ENCODE peak calls at places on chromosome 21, in six cellular contexts. A is mucosa of descending colon, X is endothelial cell, Q is GM23338, B is foreskin fibroblast, W is HFFc6. P is an unnamed sample.

GRCh38 chr21:36155603-36156338 is 853 bp upstream of the DOP1B start:
- DNase-seq in A (peak; percentile 84), B (no peak), Q (peak; percentile 49), W (no peak), X (no peak), P (no peak)

GRCh38 chr21:33452362-33452761 is 27.4 kb downstream of the TMEM50B start:
- DNase-seq in A (no peak), W (no peak), X (no peak), B (no peak), Q (no peak), P (no peak)

GRCh38 chr21:32733356-32733755 is 5.5 kb upstream of the SYNJ1 start:
- DNase-seq in A (no peak), X (no peak), W (no peak), Q (no peak), B (no peak), P (no peak)

GRCh38 chr21:25710550-25710949 is 24.2 kb downstream of the ATP5PF start:
- DNase-seq in W (no peak), B (no peak), X (no peak), A (no peak), Q (no peak), P (no peak)

GRCh38 chr21:46048926-46049889 is 48.7 kb upstream of the COL6A2 start:
- DNase-seq in X (no peak), B (peak; percentile 100), W (peak; percentile 98), A (no peak), Q (peak; percentile 46), P (no peak)

GRCh38 chr21:8993943-8994639 is 1527.3 kb upstream of the TPTE start:
- DNase-seq in Q (peak; percentile 68), B (no peak), X (no peak), W (no peak), A (no peak), P (no peak)

GRCh38 chr21:40605094-40605493 is 241.9 kb downstream of the DSCAM start:
- DNase-seq in X (no peak), A (no peak), B (no peak), W (no peak), Q (no peak), P (no peak)

GRCh38 chr21:28253378-28253777 is 739.3 kb downstream of the LTN1 start:
- DNase-seq in Q (no peak), B (peak; percentile 83), W (peak; percentile 72), A (no peak), X (no peak), P (no peak)

GRCh38 chr21:18725653-18726052 is 322.1 kb upstream of the TMPRSS15 start:
- DNase-seq in B (no peak), X (peak; percentile 15), W (no peak), Q (peak; percentile 56), A (no peak), P (no peak)

GRCh38 chr21:36087362-36088138 is 17.7 kb downstream of the CBR1 start:
- DNase-seq in A (no peak), X (no peak), Q (peak; percentile 73), W (peak; percentile 10), B (no peak), P (no peak)

GRCh38 chr21:46437096-46437498 is 21.6 kb upstream of the DIP2A start:
- DNase-seq in A (peak; percentile 36), W (no peak), B (no peak), Q (no peak), X (no peak), P (no peak)

GRCh38 chr21:22670148-22670547 is 1671.9 kb downstream of the NCAM2 start:
- DNase-seq in X (no peak), W (no peak), Q (no peak), B (no peak), A (no peak), P (no peak)

GRCh38 chr21:39537571-39537970 is 75.2 kb upstream of the B3GALT5 start:
- DNase-seq in X (no peak), Q (peak; percentile 86), B (no peak), A (no peak), W (no peak), P (no peak)

GRCh38 chr21:34994646-34995631 is 54.2 kb downstream of the RUNX1 start:
- DNase-seq in A (no peak), X (no peak), W (no peak), B (no peak), Q (no peak), P (no peak)

GRCh38 chr21:33383056-33383888 is 19.9 kb upstream of the IFNGR2 start:
- DNase-seq in Q (peak; percentile 20), B (peak; percentile 92), X (no peak), A (peak; percentile 88), W (peak; percentile 52), P (peak; percentile 71)

GRCh38 chr21:34965200-34966174 is 83.6 kb downstream of the RUNX1 start:
- DNase-seq in B (peak; percentile 75), A (no peak), X (no peak), W (peak; percentile 80), Q (no peak), P (no peak)

GRCh38 chr21:33480481-33481103 is 818 bp upstream of the TMEM50B start:
- DNase-seq in Q (no peak), X (no peak), B (no peak), A (no peak), W (no peak), P (no peak)

GRCh38 chr21:45976666-45977335 is 4.8 kb upstream of the COL6A1 start:
- DNase-seq in W (no peak), A (no peak), Q (no peak), B (no peak), X (peak; percentile 5), P (no peak)

GRCh38 chr21:37047079-37047478 is 25.8 kb downstream of the PIGP start:
- DNase-seq in A (peak; percentile 80), X (no peak), Q (no peak), B (no peak), W (no peak), P (no peak)

GRCh38 chr21:33231526-33231925 is 1.8 kb downstream of the IFNAR2 start:
- DNase-seq in A (no peak), W (no peak), Q (no peak), B (no peak), X (no peak), P (no peak)

GRCh38 chr21:32886339-32886738 is 114.8 kb upstream of the PAXBP1 start:
- DNase-seq in X (no peak), A (no peak), W (no peak), B (no peak), Q (no peak), P (no peak)

GRCh38 chr21:40049031-40049958 is 182.1 kb downstream of the PCP4 start:
- DNase-seq in Q (no peak), B (peak; percentile 32), A (no peak), X (no peak), W (peak; percentile 72), P (no peak)

GRCh38 chr21:35838350-35838749 is 222.0 kb downstream of the SETD4 start:
- DNase-seq in W (no peak), B (no peak), X (no peak), Q (no peak), A (no peak), P (no peak)

GRCh38 chr21:43644609-43645008 is 14.7 kb downstream of the HSF2BP start:
- DNase-seq in W (peak; percentile 48), Q (no peak), X (no peak), A (no peak), B (peak; percentile 33), P (no peak)

GRCh38 chr21:43645987-43646386 is 13.3 kb downstream of the HSF2BP start:
- DNase-seq in X (no peak), W (no peak), B (no peak), Q (no peak), A (no peak), P (no peak)

GRCh38 chr21:43645414-43645891 is 13.8 kb downstream of the HSF2BP start:
- DNase-seq in W (peak; percentile 67), X (peak; percentile 49), Q (peak; percentile 72), A (no peak), B (peak; percentile 75), P (no peak)

GRCh38 chr21:43648171-43648570 is 11.1 kb downstream of the HSF2BP start:
- DNase-seq in Q (no peak), B (no peak), X (no peak), A (no peak), W (no peak), P (no peak)

DNA sequence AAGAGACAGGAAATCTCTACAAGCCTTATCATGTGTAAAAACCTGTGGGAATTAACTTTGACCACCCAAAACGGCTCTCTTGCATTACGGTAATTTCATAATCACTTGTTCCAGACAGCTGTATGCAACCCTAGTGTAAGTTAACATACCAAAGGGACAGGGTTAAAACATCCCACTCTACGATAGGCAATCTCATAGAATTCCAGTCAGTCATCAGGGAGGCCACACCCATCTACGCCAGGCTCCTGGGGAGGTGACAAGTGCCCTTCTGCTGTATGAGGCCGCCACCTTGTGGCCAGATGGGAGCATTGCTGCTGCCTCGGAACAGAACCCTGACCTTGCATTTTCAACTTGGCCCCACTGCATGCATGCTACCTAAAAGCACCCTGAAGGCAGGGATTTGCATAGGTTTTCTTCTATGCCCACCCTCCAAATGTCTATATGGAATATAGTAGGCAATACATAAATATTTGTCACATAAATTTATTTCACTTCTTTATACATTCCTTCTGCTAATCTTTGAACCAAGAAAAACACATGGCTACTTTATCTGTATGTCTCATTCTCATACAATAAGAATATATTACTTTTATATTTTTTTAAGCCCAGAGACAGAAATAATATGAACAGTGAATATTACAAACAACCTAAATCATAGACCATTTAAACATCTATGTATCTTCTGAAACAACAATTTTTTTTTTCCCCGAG is 12.6 kb downstream of the HSF2BP start:
- DNase-seq in X (peak; percentile 86), Q (peak; percentile 95), W (peak; percentile 83), A (peak; percentile 91), B (peak; percentile 95), P (peak; percentile 79)
- TF ChIP-seq CTCF in X (peak; percentile 99), Q (peak; percentile 100), W (peak; percentile 100), A (peak; percentile 98), B (peak; percentile 95), P (peak; percentile 100)

GRCh38 chr21:16840549-16840948 is 672.3 kb upstream of the CXADR start:
- DNase-seq in A (no peak), W (no peak), X (no peak), Q (no peak), B (no peak), P (no peak)
- TF ChIP-seq CTCF in A (no peak), W (no peak), X (no peak), Q (no peak), B (no peak), P (no peak)

GRCh38 chr21:26846036-26846931 is 1.1 kb upstream of the ADAMTS1 start:
- DNase-seq in Q (peak; percentile 81), W (peak; percentile 76), X (peak; percentile 80), B (peak; percentile 95), A (peak; percentile 75), P (peak; percentile 28)
- TF ChIP-seq CTCF in Q (no peak), W (peak; percentile 35), X (peak; percentile 42), B (no peak), A (no peak), P (no peak)

GRCh38 chr21:44919913-44920693 is 596 bp downstream of the ITGB2 start:
- DNase-seq in A (peak; percentile 58), Q (peak; percentile 35), X (no peak), W (no peak), B (no peak), P (no peak)
- TF ChIP-seq CTCF in A (no peak), Q (no peak), X (no peak), W (no peak), B (no peak), P (no peak)